ENCODE peak calls at places on chromosomes 16 and 17, in five cellular contexts. I is IMR-90, R is GM23338, T is neural progenitor cell, L is PC-3. D is an unnamed sample. For H3K4me1, the result is how much of the 10 kb centered on the place peaks cover.

GRCh38 chr16:84925092-84925772 is 86.1 kb downstream of the ZDHHC7 start:
- DNase-seq in R (peak), I (no peak), T (peak), L (peak), D (no peak)

GRCh38 chr16:75062135-75062943 is 54.2 kb downstream of the LDHD start:
- DNase-seq in L (no peak), I (peak), R (no peak), T (no peak), D (peak)

GRCh38 chr17:50380369-50381259 is 7.6 kb downstream of the EME1 start:
- DNase-seq in L (peak), T (no peak), I (no peak), R (peak), D (no peak)

GRCh38 chr16:4283939-4284338 is 11.1 kb upstream of the TFAP4 start:
- DNase-seq in R (no peak), T (no peak), L (peak), I (peak), D (peak)

GRCh38 chr16:75433732-75434413 is 570 bp upstream of the CFDP1 start:
- DNase-seq in R (peak), I (peak), T (peak), L (peak), D (peak)

GRCh38 chr17:18120461-18121053 is 12.0 kb downstream of the MYO15A start:
- DNase-seq in L (no peak), T (no peak), I (no peak), R (no peak), D (no peak)

GRCh38 chr16:85567101-85567866 is 45.8 kb upstream of the GSE1 start:
- DNase-seq in R (peak), L (peak), T (no peak), I (no peak), D (no peak)

GRCh38 chr17:78935419-78936323 is 10.5 kb upstream of the TIMP2 start:
- DNase-seq in L (peak), I (peak), T (no peak), R (no peak), D (peak)

GRCh38 chr16:52861614-52862022 is 191.1 kb downstream of the CHD9NB start:
- DNase-seq in R (peak), T (peak), L (peak), I (no peak), D (no peak)

DNA sequence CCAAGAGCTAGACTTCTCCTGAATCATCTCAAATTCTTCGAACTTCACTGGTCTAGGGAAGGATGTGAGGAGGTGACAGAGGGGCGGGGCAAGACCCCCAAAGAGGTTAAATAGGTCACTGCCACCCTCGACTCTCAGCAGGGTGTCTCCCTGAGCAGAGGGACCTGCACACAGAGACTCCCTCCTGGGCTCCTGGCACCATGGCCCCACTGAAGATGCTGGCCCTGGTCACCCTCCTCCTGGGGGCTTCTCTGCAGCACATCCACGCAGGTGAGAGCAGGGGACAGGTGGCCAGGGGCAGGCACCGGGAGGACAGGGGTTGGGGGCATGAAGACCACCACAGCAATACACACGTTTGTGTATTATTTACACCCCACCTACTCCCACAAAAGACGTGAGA is 9.2 kb downstream of the CCL17 start:
- DNase-seq in I (no peak), R (no peak), L (no peak), T (no peak), D (no peak)
- H3K4me3 ChIP-seq in I (no peak), R (no peak), L (no peak), T (no peak), D (no peak)

GRCh38 chr17:76354317-76354729 is 607 bp upstream of the PRPSAP1 start:
- DNase-seq in I (no peak), T (no peak), L (no peak), R (no peak), D (no peak)

GRCh38 chr17:76351526-76352071 is 2.1 kb downstream of the PRPSAP1 start:
- DNase-seq in L (no peak), R (no peak), I (no peak), T (no peak), D (no peak)

GRCh38 chr17:76353599-76354316 is at the start of gene PRPSAP1:
- DNase-seq in T (peak), R (peak), I (peak), L (peak), D (peak)

GRCh38 chr17:76354747-76355310 is 1.1 kb upstream of the PRPSAP1 start:
- DNase-seq in I (no peak), T (no peak), L (peak), R (peak), D (no peak)

DNA sequence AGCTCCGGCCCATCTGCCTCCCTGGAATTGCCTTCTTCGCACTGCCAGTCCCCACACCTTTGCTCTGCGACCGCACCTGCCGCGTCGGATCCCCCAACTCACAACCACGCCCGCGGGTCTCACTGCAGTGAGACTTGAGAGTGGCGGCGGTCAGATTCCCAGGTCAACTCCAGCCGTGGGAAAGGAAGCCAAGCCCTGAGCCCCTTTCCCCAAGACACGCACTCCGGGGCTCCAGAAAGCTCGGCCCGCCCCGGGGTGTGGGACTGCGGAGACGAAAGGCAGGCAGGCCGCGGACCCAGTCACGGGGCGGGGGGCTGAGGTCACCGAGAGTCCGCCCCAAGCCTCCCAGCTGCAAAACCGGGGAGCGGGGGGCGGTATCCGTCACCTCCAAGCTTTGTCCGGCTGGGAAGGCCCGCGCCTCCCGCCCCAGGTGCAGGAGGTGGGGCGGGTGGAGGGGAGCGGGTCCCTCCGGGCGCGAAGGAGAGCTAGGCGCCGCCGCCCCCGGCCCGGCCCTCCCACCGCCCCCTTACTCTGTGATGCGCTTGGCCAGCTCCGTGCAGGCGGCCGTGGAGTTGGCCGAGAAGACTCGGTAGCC is 615 bp downstream of the PRPSAP1 start:
- DNase-seq in L (no peak), T (peak), I (no peak), R (peak), D (no peak)
- H2AFZ ChIP-seq in L (peak), T (peak), I (peak), R (peak), D (peak)

GRCh38 chr17:29036584-29036983 is 6.4 kb upstream of the PIPOX start:
- DNase-seq in I (no peak), T (no peak), L (no peak), R (no peak), D (no peak)
- H3K4me1 ChIP-seq in I (under half), T (half or more), L (under half), R (half or more), D (under half)

GRCh38 chr16:14015948-14016347 is 55.2 kb upstream of the MRTFB start:
- DNase-seq in I (peak), L (peak), R (no peak), T (no peak), D (peak)
- H3K4me3 ChIP-seq in I (no peak), L (no peak), R (no peak), T (no peak), D (no peak)

GRCh38 chr16:80023865-80024264 is 423.3 kb upstream of the MAF start:
- DNase-seq in I (peak), L (no peak), T (no peak), R (no peak), D (no peak)
- H2AFZ ChIP-seq in I (no peak), L (no peak), T (no peak), R (no peak), D (peak)

DNA sequence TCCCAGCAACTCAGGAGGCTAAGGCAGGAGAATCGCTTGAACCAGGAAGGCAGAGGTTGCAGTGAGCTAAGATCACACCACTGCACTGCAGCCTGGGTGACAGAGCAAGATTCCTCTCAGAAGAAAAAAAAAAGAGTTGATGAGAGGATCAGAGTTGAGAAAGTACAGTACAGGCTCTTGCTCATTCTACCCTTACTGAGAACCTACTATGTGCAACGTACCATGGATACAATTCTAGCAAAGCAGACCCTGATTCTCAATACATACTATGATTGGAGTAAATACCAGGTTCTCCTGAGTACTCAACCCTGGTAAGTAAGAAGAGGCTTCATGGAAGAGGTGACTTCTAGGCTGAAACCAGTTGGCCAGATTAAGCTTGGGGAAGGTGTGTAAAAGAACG is 1.2 kb downstream of the RFFL start:
- DNase-seq in I (no peak), T (no peak), L (no peak), R (no peak), D (no peak)
- H3K4me1 ChIP-seq in I (under half), T (under half), L (under half), R (under half), D (under half)

DNA sequence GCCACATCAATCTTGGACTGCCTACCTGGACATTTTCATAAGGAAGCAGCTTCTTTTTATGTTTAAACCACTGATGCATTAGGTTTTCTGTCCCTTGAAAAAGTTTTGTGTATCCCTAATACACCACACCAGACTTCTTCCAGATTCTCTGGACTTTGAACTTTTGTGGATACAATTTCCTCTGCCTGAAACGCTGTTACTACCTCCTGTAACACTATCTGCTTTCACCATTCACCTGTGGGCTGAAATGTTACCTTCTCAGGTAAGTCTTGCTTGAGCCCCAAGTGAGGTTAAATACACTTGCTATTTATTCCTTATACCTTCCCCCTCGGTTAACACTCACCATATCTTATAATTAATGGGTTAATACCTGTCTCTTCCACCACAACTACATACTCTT is 2.7 kb downstream of the ZZEF1 start:
- DNase-seq in R (no peak), T (no peak), L (no peak), I (no peak), D (no peak)
- H3K4me3 ChIP-seq in R (no peak), T (no peak), L (no peak), I (no peak), D (no peak)

GRCh38 chr17:73953206-73954033 is 250.1 kb upstream of the RPL38 start:
- DNase-seq in L (no peak), T (no peak), I (no peak), R (no peak), D (no peak)

GRCh38 chr17:73954981-73955380 is 248.5 kb upstream of the RPL38 start:
- DNase-seq in L (no peak), R (no peak), T (no peak), I (no peak), D (no peak)

GRCh38 chr17:73952136-73952497 is 251.4 kb upstream of the RPL38 start:
- DNase-seq in T (peak), R (no peak), I (no peak), L (no peak), D (no peak)

GRCh38 chr17:73950515-73950914 is 253.0 kb upstream of the RPL38 start:
- DNase-seq in L (no peak), T (no peak), R (peak), I (no peak), D (no peak)

GRCh38 chr17:73952498-73953205 is 250.8 kb upstream of the RPL38 start:
- DNase-seq in I (no peak), T (peak), L (no peak), R (peak), D (no peak)
- H2AFZ ChIP-seq in I (no peak), T (peak), L (no peak), R (peak), D (peak)